ENCODE peak calls at places on chromosomes 2 and 18, in six cellular contexts. M, P, L, J, Q and F are unnamed samples.

GRCh38 chr2:75547345-75548035 is 13.2 kb downstream of the EVA1A start:
- DNase-seq in M (no peak), P (no peak), L (no peak), J (peak), Q (no peak), F (no peak)

GRCh38 chr2:26838121-26838906 is 9.6 kb upstream of the DPYSL5 start:
- DNase-seq in M (no peak), P (no peak), L (no peak), J (no peak), Q (peak), F (no peak)

GRCh38 chr2:101558740-101559508 is 84.0 kb upstream of the RFX8 start:
- DNase-seq in M (no peak), P (no peak), L (no peak), J (no peak), Q (peak), F (no peak)

GRCh38 chr18:13624563-13625237 is 101.7 kb downstream of the FAM210A start:
- DNase-seq in M (no peak), P (no peak), L (no peak), J (no peak), Q (no peak), F (no peak)

GRCh38 chr18:49160075-49160930 is 209.5 kb upstream of the SMAD7 start:
- DNase-seq in M (no peak), P (no peak), L (no peak), J (no peak), Q (no peak), F (no peak)

GRCh38 chr18:68662779-68663178 is 52.1 kb downstream of the TMX3 start:
- DNase-seq in M (no peak), P (no peak), L (no peak), J (no peak), Q (no peak), F (no peak)

GRCh38 chr2:222352981-222353380 is 54.2 kb upstream of the PAX3 start:
- DNase-seq in M (no peak), P (no peak), L (no peak), J (no peak), Q (no peak), F (no peak)

GRCh38 chr18:48913201-48913600 is 37.6 kb downstream of the SMAD7 start:
- DNase-seq in M (no peak), P (no peak), L (no peak), J (no peak), Q (no peak), F (peak)

GRCh38 chr2:205563646-205564045 is 118.7 kb upstream of the NRP2 start:
- DNase-seq in M (no peak), P (no peak), L (peak), J (no peak), Q (peak), F (no peak)

GRCh38 chr2:46470114-46470628 is 9.2 kb upstream of the TMEM247 start:
- DNase-seq in M (no peak), P (no peak), L (no peak), J (no peak), Q (no peak), F (no peak)

GRCh38 chr2:96225016-96225533 is 16.4 kb upstream of the STARD7 start:
- DNase-seq in M (no peak), P (no peak), L (no peak), J (no peak), Q (no peak), F (no peak)

GRCh38 chr18:47036298-47036874 is 965 bp upstream of the ELOA2 start:
- DNase-seq in M (no peak), P (no peak), L (no peak), J (no peak), Q (peak), F (no peak)

GRCh38 chr2:149018971-149019370 is 19.5 kb upstream of the LYPD6B start:
- DNase-seq in M (no peak), P (no peak), L (no peak), J (no peak), Q (no peak), F (no peak)

GRCh38 chr2:23617817-23618216 is 232.8 kb downstream of the KLHL29 start:
- DNase-seq in M (no peak), P (no peak), L (no peak), J (no peak), Q (no peak), F (no peak)

GRCh38 chr18:7545734-7546133 is 21.4 kb upstream of the PTPRM start:
- DNase-seq in M (no peak), P (no peak), L (no peak), J (no peak), Q (no peak), F (no peak)

GRCh38 chr18:26617151-26617554 is 68.8 kb upstream of the KCTD1 start:
- DNase-seq in M (no peak), P (no peak), L (no peak), J (no peak), Q (no peak), F (no peak)

GRCh38 chr2:217903859-217904613 is 98.8 kb downstream of the TNS1 start:
- DNase-seq in M (peak), P (peak), L (peak), J (peak), Q (no peak), F (no peak)

GRCh38 chr2:9484533-9484932 is 10.2 kb downstream of the IAH1 start:
- DNase-seq in M (no peak), P (no peak), L (no peak), J (no peak), Q (no peak), F (no peak)

GRCh38 chr2:121649402-121649651 is at the start of gene CLASP1:
- DNase-seq in M (peak), P (peak), L (peak), J (peak), Q (peak), F (peak)

GRCh38 chr2:19508-19907 is 26.8 kb downstream of the FAM110C start:
- DNase-seq in M (peak), P (no peak), L (no peak), J (no peak), Q (no peak), F (no peak)

GRCh38 chr2:95272299-95272751 is 1.9 kb upstream of the PROM2 start:
- DNase-seq in M (peak), P (no peak), L (peak), J (no peak), Q (no peak), F (no peak)

GRCh38 chr2:166665991-166666940 is 172.2 kb upstream of the SCN7A start:
- DNase-seq in M (no peak), P (no peak), L (no peak), J (no peak), Q (no peak), F (no peak)

GRCh38 chr18:67513285-67513684 is 3.2 kb downstream of the DSEL start:
- DNase-seq in M (no peak), P (no peak), L (no peak), J (no peak), Q (no peak), F (no peak)

GRCh38 chr2:205086689-205087088 is 541.4 kb downstream of the PARD3B start:
- DNase-seq in M (no peak), P (no peak), L (no peak), J (no peak), Q (no peak), F (no peak)

GRCh38 chr18:2970762-2971659 is 41.9 kb downstream of the LPIN2 start:
- DNase-seq in M (no peak), P (no peak), L (peak), J (no peak), Q (no peak), F (no peak)

GRCh38 chr2:236041616-236042015 is 126.6 kb downstream of the GBX2 start:
- DNase-seq in M (no peak), P (no peak), L (no peak), J (no peak), Q (no peak), F (no peak)

GRCh38 chr2:12169060-12169406 is 422.6 kb downstream of the LPIN1 start:
- DNase-seq in M (no peak), P (no peak), L (no peak), J (no peak), Q (peak), F (no peak)

GRCh38 chr2:143530753-143531152 is 401.5 kb downstream of the ARHGAP15 start:
- DNase-seq in M (no peak), P (no peak), L (no peak), J (no peak), Q (no peak), F (no peak)

GRCh38 chr2:45981388-45981930 is 315.7 kb upstream of the EPAS1 start:
- DNase-seq in M (no peak), P (no peak), L (no peak), J (peak), Q (no peak), F (no peak)

GRCh38 chr18:10312316-10313015 is 142.0 kb upstream of the APCDD1 start:
- DNase-seq in M (no peak), P (no peak), L (no peak), J (no peak), Q (no peak), F (no peak)

GRCh38 chr2:3179208-3179607 is 198.4 kb downstream of the EIPR1 start:
- DNase-seq in M (no peak), P (no peak), L (no peak), J (no peak), Q (no peak), F (no peak)

GRCh38 chr2:11647834-11648600 is 22.0 kb downstream of the NTSR2 start:
- DNase-seq in M (no peak), P (no peak), L (no peak), J (no peak), Q (no peak), F (no peak)

GRCh38 chr2:1586946-1587840 is 157.1 kb downstream of the PXDN start:
- DNase-seq in M (no peak), P (no peak), L (peak), J (no peak), Q (no peak), F (no peak)

GRCh38 chr2:1588051-1588993 is 156.0 kb downstream of the PXDN start:
- DNase-seq in M (no peak), P (no peak), L (peak), J (no peak), Q (no peak), F (no peak)

GRCh38 chr2:1591461-1591770 is 152.9 kb downstream of the PXDN start:
- DNase-seq in M (no peak), P (no peak), L (no peak), J (no peak), Q (no peak), F (no peak)

GRCh38 chr2:1590611-1591460 is 153.5 kb downstream of the PXDN start:
- DNase-seq in M (no peak), P (no peak), L (peak), J (no peak), Q (no peak), F (no peak)

GRCh38 chr2:1588994-1589611 is 155.2 kb downstream of the PXDN start:
- DNase-seq in M (no peak), P (no peak), L (peak), J (no peak), Q (no peak), F (no peak)
- TF ChIP-seq CTCF in M (no peak), P (no peak), L (no peak), J (no peak), Q (no peak), F (no peak)

GRCh38 chr18:24764766-24765165 is 304.3 kb downstream of the HRH4 start:
- DNase-seq in M (no peak), P (no peak), L (no peak), J (no peak), Q (no peak), F (no peak)
- H3K27ac ChIP-seq in M (no peak), P (no peak), L (no peak), J (no peak), Q (no peak), F (no peak)

GRCh38 chr2:203396667-203397066 is 68.5 kb downstream of the ABI2 start:
- DNase-seq in M (no peak), P (no peak), L (no peak), J (no peak), Q (peak), F (no peak)
- TF ChIP-seq CTCF in M (no peak), P (no peak), L (no peak), J (no peak), Q (peak), F (no peak)

GRCh38 chr18:54277899-54278298 is 8.6 kb downstream of the POLI start:
- DNase-seq in M (no peak), P (no peak), L (no peak), J (no peak), Q (no peak), F (no peak)
- H3K27ac ChIP-seq in M (no peak), P (no peak), L (no peak), J (no peak), Q (no peak), F (no peak)

DNA sequence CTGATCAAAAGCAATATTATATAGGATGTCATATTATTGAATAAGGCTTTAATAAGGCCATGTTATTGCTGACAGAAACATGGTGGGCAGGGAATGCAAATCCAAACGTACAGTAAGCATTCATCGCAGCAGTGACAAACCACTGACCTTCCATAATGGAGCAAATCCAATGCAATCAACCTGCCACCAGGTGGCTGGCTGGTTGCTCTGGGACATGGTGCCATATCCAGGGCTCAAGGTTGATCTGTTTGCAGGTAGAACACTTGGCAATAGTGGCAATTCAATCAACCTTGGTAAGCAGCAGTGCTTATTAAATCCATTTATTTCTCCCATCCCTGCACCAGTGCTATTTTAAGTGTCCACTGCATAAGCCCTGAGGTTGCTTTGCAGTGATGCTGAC is 75.4 kb downstream of the CERKL start:
- DNase-seq in M (peak), P (no peak), L (no peak), J (no peak), Q (no peak), F (no peak)
- TF ChIP-seq CTCF in M (no peak), P (no peak), L (no peak), J (no peak), Q (no peak), F (no peak)

GRCh38 chr2:24919100-24919976 is 699 bp downstream of the ADCY3 start:
- DNase-seq in M (no peak), P (no peak), L (no peak), J (no peak), Q (peak), F (peak)
- H3K27ac ChIP-seq in M (no peak), P (peak), L (peak), J (no peak), Q (no peak), F (no peak)

GRCh38 chr18:32891797-32892196 is 119.0 kb upstream of the KLHL14 start:
- DNase-seq in M (no peak), P (no peak), L (no peak), J (no peak), Q (no peak), F (no peak)
- TF ChIP-seq CTCF in M (no peak), P (no peak), L (no peak), J (no peak), Q (no peak), F (no peak)